ENCODE peak calls at places on chromosomes 3 and 15, in six cellular contexts. E is transverse colon; G is colonic mucosa; N is CD8-positive, alpha-beta T cell; H is cardiac muscle cell; B is neural progenitor cell. X is an unnamed sample.

GRCh38 chr3:36496734-36497133 is 116.4 kb downstream of the STAC start:
- DNase-seq in E (no peak), G (no peak), N (no peak), H (peak; percentile 81), B (no peak), X (no peak)

GRCh38 chr3:157156844-157157635 is 2.9 kb downstream of the CCNL1 start:
- DNase-seq in E (no peak), G (no peak), N (no peak), H (no peak), B (peak; percentile 66), X (no peak)

GRCh38 chr15:31311735-31312134 is 14.9 kb upstream of the KLF13 start:
- DNase-seq in E (no peak), G (peak; percentile 15), N (no peak), H (no peak), B (no peak), X (no peak)

GRCh38 chr15:49902791-49903481 is 216.1 kb downstream of the ATP8B4 start:
- DNase-seq in E (no peak), G (no peak), N (no peak), H (peak; percentile 84), B (no peak), X (no peak)

GRCh38 chr3:166685246-166685645 is 694.9 kb downstream of the ZBBX start:
- DNase-seq in E (no peak), G (no peak), N (no peak), H (no peak), B (no peak), X (no peak)

GRCh38 chr3:124429129-124429815 is 301.0 kb upstream of the UMPS start:
- DNase-seq in E (no peak), G (no peak), N (no peak), H (peak; percentile 7), B (no peak), X (no peak)

GRCh38 chr3:38039899-38040261 is 872 bp downstream of the DLEC1 start:
- DNase-seq in E (peak; percentile 80), G (peak; percentile 73), N (peak; percentile 54), H (peak; percentile 54), B (peak; percentile 41), X (peak; percentile 73)

GRCh38 chr15:98103570-98103969 is 143.1 kb downstream of the ARRDC4 start:
- DNase-seq in E (no peak), G (no peak), N (no peak), H (no peak), B (no peak), X (no peak)

GRCh38 chr3:38002940-38003339 is 12.4 kb downstream of the VILL start:
- DNase-seq in E (peak; percentile 8), G (no peak), N (no peak), H (no peak), B (no peak), X (no peak)

GRCh38 chr15:92902723-92903587 is 2.8 kb downstream of the CHD2 start:
- DNase-seq in E (no peak), G (no peak), N (no peak), H (no peak), B (no peak), X (no peak)

GRCh38 chr3:113405180-113405579 is 36.1 kb downstream of the CFAP44 start:
- DNase-seq in E (no peak), G (no peak), N (no peak), H (peak; percentile 63), B (no peak), X (no peak)

GRCh38 chr15:63178034-63178433 is 11.4 kb upstream of the RAB8B start:
- DNase-seq in E (no peak), G (no peak), N (no peak), H (peak; percentile 35), B (no peak), X (no peak)

DNA sequence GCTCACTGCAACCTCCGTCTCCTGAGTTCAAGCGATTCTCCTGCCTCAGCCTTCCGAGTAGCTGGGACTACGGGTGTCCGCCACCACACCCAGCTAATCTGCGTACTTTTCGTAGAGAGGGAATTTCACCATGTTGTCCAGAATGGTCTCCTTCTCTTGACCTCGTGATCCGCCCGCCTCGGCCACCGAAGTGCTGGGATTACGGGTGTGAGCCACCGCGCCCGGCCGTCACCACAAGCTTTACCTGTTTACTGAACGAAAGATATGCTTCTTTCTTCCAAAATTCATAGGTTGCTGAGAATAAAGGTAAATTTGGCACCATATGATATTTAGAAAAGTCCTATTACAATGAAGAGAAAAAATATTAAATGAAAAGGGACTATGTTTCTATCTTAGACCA is 333.5 kb upstream of the EPHA6 start:
- DNase-seq in E (no peak), G (no peak), N (no peak), H (no peak), B (no peak), X (no peak)
- H3K4me1 ChIP-seq in E (no peaks in the 10 kb centered on the region), G (no peaks in the 10 kb centered on the region), N (no peaks in the 10 kb centered on the region), H (no peaks in the 10 kb centered on the region), B (no peaks in the 10 kb centered on the region), X (no peaks in the 10 kb centered on the region)

GRCh38 chr3:168251371-168251770 is 155.6 kb upstream of the GOLIM4 start:
- DNase-seq in E (no peak), G (no peak), N (no peak), H (no peak), B (peak; percentile 26), X (no peak)

GRCh38 chr3:168250415-168250861 is 154.7 kb upstream of the GOLIM4 start:
- DNase-seq in E (no peak), G (no peak), N (no peak), H (peak; percentile 3), B (peak; percentile 29), X (no peak)

GRCh38 chr3:168249048-168249538 is 153.4 kb upstream of the GOLIM4 start:
- DNase-seq in E (no peak), G (no peak), N (no peak), H (peak; percentile 16), B (no peak), X (no peak)

GRCh38 chr3:168248383-168249047 is 152.8 kb upstream of the GOLIM4 start:
- DNase-seq in E (no peak), G (no peak), N (no peak), H (peak; percentile 46), B (peak; percentile 83), X (no peak)

DNA sequence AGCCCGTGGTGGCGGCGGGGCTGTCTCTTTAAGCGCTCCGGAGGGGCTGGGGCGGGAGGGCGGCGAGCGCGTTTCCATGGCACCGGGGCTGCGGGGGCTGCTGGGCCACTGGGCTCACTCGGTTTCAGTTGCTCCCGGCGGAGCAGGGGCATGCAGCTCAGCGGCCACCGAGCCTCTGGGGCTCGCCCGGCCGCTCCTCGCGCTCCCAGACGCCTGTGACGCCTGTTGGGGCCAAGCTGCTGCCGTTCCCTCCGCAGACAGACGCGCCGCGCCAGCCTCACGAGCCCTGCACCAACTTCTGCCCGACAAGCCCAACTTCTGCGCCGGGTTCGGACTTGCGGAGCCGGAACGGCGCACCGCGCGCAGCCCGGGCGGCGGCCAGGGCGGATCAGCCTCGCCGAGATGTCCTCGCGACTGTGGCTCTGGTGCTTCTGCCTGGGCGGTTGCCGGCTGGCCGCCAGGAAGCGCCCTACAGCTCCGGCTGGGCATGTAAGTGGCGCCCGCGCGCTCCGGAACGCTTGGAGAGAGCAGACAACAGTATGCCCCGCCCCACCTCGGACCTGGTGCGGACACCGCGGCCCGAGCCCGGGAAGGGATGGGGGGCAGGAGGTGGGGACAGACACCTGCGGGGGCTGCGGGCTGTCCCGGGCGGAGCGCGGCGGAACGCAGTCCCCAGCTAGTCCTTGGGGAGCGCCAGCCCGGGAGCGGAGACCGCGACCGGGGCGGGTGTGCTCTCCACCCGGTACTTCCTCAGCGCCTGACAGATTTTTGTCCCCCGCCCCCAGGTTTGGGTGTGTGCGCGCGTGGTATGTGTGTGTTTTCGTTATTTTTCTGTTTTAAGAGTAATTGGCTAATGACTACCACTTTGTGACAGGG is 154.1 kb upstream of the GOLIM4 start:
- DNase-seq in E (peak; percentile 64), G (peak; percentile 77), N (peak; percentile 3), H (peak; percentile 72), B (peak; percentile 96), X (peak; percentile 77)
- H3K27me3 ChIP-seq in E (peaks cover 75% of the 10 kb centered on the region), G (peaks cover 34% of the 10 kb centered on the region), N (peaks cover 4% of the 10 kb centered on the region), H (no peaks in the 10 kb centered on the region), B (peaks cover 15% of the 10 kb centered on the region), X (no peaks in the 10 kb centered on the region)

GRCh38 chr3:11136871-11137626 is 17.2 kb upstream of the HRH1 start:
- DNase-seq in E (peak; percentile 37), G (no peak), N (no peak), H (peak; percentile 99), B (no peak), X (peak; percentile 47)

GRCh38 chr3:11138371-11138770 is 15.9 kb upstream of the HRH1 start:
- DNase-seq in E (no peak), G (no peak), N (no peak), H (no peak), B (no peak), X (no peak)

GRCh38 chr3:11140054-11140712 is 14.1 kb upstream of the HRH1 start:
- DNase-seq in E (peak; percentile 80), G (peak; percentile 87), N (no peak), H (no peak), B (no peak), X (peak; percentile 40)

GRCh38 chr3:11136116-11136515 is 18.2 kb upstream of the HRH1 start:
- DNase-seq in E (no peak), G (no peak), N (no peak), H (peak; percentile 46), B (no peak), X (no peak)

GRCh38 chr3:11137627-11137959 is 16.7 kb upstream of the HRH1 start:
- DNase-seq in E (no peak), G (no peak), N (no peak), H (no peak), B (no peak), X (no peak)
- H3K4me3 ChIP-seq in E (no peak overlapping the region), G (no peak overlapping the region), N (no peak overlapping the region), H (no peak overlapping the region), B (no peak overlapping the region), X (no peak overlapping the region)

GRCh38 chr3:23948761-23949160 is 3.7 kb downstream of the NR1D2 start:
- DNase-seq in E (no peak), G (no peak), N (no peak), H (peak; percentile 14), B (no peak), X (no peak)
- H3K4me1 ChIP-seq in E (peaks cover 8% of the 10 kb centered on the region), G (peaks cover 5% of the 10 kb centered on the region), N (peaks cover 57% of the 10 kb centered on the region), H (peaks cover 45% of the 10 kb centered on the region), B (peaks cover 18% of the 10 kb centered on the region), X (peaks cover 6% of the 10 kb centered on the region)